ENCODE peak calls at places on chromosomes 7 and 10, in five cellular contexts. One of them, this sample, is unnamed.

GRCh38 chr7:28180364-28181147 is at the start of gene JAZF1:
- DNase-seq in H9: peak
- DNase-seq in CD8-positive, alpha-beta T cell: peak
- DNase-seq in GM06990: peak
- DNase-seq in colonic mucosa: peak
- DNase-seq in this sample: peak

GRCh38 chr7:135950972-135951371 is 26.2 kb downstream of the MTPN start:
- DNase-seq in H9: no peak
- DNase-seq in CD8-positive, alpha-beta T cell: no peak
- DNase-seq in GM06990: no peak
- DNase-seq in colonic mucosa: no peak
- DNase-seq in this sample: no peak

GRCh38 chr7:151113344-151114150 is 27.3 kb downstream of the AGAP3 start:
- DNase-seq in H9: peak
- DNase-seq in CD8-positive, alpha-beta T cell: no peak
- DNase-seq in GM06990: no peak
- DNase-seq in colonic mucosa: no peak
- DNase-seq in this sample: no peak

GRCh38 chr7:93817561-93817960 is 73.0 kb downstream of the TFPI2 start:
- DNase-seq in H9: no peak
- DNase-seq in CD8-positive, alpha-beta T cell: no peak
- DNase-seq in GM06990: no peak
- DNase-seq in colonic mucosa: no peak
- DNase-seq in this sample: no peak

GRCh38 chr7:98276241-98276761 is 5.2 kb upstream of the BRI3 start:
- DNase-seq in H9: no peak
- DNase-seq in CD8-positive, alpha-beta T cell: no peak
- DNase-seq in GM06990: no peak
- DNase-seq in colonic mucosa: peak
- DNase-seq in this sample: no peak

GRCh38 chr10:132666733-132667612 is 119.0 kb downstream of the NKX6-2 start:
- DNase-seq in H9: no peak
- DNase-seq in CD8-positive, alpha-beta T cell: no peak
- DNase-seq in GM06990: no peak
- DNase-seq in colonic mucosa: no peak
- DNase-seq in this sample: no peak

GRCh38 chr7:15462721-15463389 is 99.0 kb downstream of the AGMO start:
- DNase-seq in H9: no peak
- DNase-seq in CD8-positive, alpha-beta T cell: no peak
- DNase-seq in GM06990: no peak
- DNase-seq in colonic mucosa: no peak
- DNase-seq in this sample: no peak

GRCh38 chr10:58651040-58651439 is 138.4 kb downstream of the BICC1 start:
- DNase-seq in H9: no peak
- DNase-seq in CD8-positive, alpha-beta T cell: no peak
- DNase-seq in GM06990: no peak
- DNase-seq in colonic mucosa: no peak
- DNase-seq in this sample: no peak

GRCh38 chr10:48896756-48897437 is 42.7 kb downstream of the LRRC18 start:
- DNase-seq in H9: no peak
- DNase-seq in CD8-positive, alpha-beta T cell: no peak
- DNase-seq in GM06990: no peak
- DNase-seq in colonic mucosa: no peak
- DNase-seq in this sample: no peak

GRCh38 chr7:114921636-114922150 is at the start of gene MDFIC:
- DNase-seq in H9: peak
- DNase-seq in CD8-positive, alpha-beta T cell: no peak
- DNase-seq in GM06990: no peak
- DNase-seq in colonic mucosa: peak
- DNase-seq in this sample: no peak

GRCh38 chr7:92813390-92814024 is 22.9 kb downstream of the CDK6 start:
- DNase-seq in H9: no peak
- DNase-seq in CD8-positive, alpha-beta T cell: no peak
- DNase-seq in GM06990: peak
- DNase-seq in colonic mucosa: no peak
- DNase-seq in this sample: no peak

GRCh38 chr10:61750943-61751471 is 88.3 kb downstream of the CABCOCO1 start:
- DNase-seq in H9: peak
- DNase-seq in CD8-positive, alpha-beta T cell: peak
- DNase-seq in GM06990: peak
- DNase-seq in colonic mucosa: peak
- DNase-seq in this sample: peak

GRCh38 chr10:116673866-116674265 is 53.1 kb downstream of the PNLIPRP2 start:
- DNase-seq in H9: no peak
- DNase-seq in CD8-positive, alpha-beta T cell: no peak
- DNase-seq in GM06990: no peak
- DNase-seq in colonic mucosa: no peak
- DNase-seq in this sample: no peak

GRCh38 chr10:75070478-75071163 is 40.8 kb upstream of the SAMD8 start:
- DNase-seq in H9: no peak
- DNase-seq in CD8-positive, alpha-beta T cell: no peak
- DNase-seq in GM06990: no peak
- DNase-seq in colonic mucosa: no peak
- DNase-seq in this sample: no peak

GRCh38 chr10:2948127-2948854 is 119.1 kb upstream of the PFKP start:
- DNase-seq in H9: no peak
- DNase-seq in CD8-positive, alpha-beta T cell: no peak
- DNase-seq in GM06990: no peak
- DNase-seq in colonic mucosa: no peak
- DNase-seq in this sample: no peak

GRCh38 chr10:74825033-74825370 is 1.4 kb upstream of the KAT6B start:
- DNase-seq in H9: peak
- DNase-seq in CD8-positive, alpha-beta T cell: no peak
- DNase-seq in GM06990: peak
- DNase-seq in colonic mucosa: peak
- DNase-seq in this sample: no peak

GRCh38 chr10:34397324-34397723 is 417.8 kb downstream of the PARD3 start:
- DNase-seq in H9: no peak
- DNase-seq in CD8-positive, alpha-beta T cell: no peak
- DNase-seq in GM06990: no peak
- DNase-seq in colonic mucosa: no peak
- DNase-seq in this sample: no peak

GRCh38 chr7:10536561-10536960 is 437.1 kb upstream of the PHF14 start:
- DNase-seq in H9: no peak
- DNase-seq in CD8-positive, alpha-beta T cell: no peak
- DNase-seq in GM06990: no peak
- DNase-seq in colonic mucosa: no peak
- DNase-seq in this sample: no peak

GRCh38 chr10:80530816-80531215 is 6.9 kb upstream of the SH2D4B start:
- DNase-seq in H9: no peak
- DNase-seq in CD8-positive, alpha-beta T cell: no peak
- DNase-seq in GM06990: no peak
- DNase-seq in colonic mucosa: no peak
- DNase-seq in this sample: no peak

GRCh38 chr7:45985902-45986301 is 64.8 kb upstream of the IGFBP3 start:
- DNase-seq in H9: no peak
- DNase-seq in CD8-positive, alpha-beta T cell: no peak
- DNase-seq in GM06990: no peak
- DNase-seq in colonic mucosa: no peak
- DNase-seq in this sample: no peak

GRCh38 chr10:125514206-125515162 is 168.5 kb downstream of the TEX36 start:
- DNase-seq in H9: no peak
- DNase-seq in CD8-positive, alpha-beta T cell: no peak
- DNase-seq in GM06990: no peak
- DNase-seq in colonic mucosa: no peak
- DNase-seq in this sample: no peak

DNA sequence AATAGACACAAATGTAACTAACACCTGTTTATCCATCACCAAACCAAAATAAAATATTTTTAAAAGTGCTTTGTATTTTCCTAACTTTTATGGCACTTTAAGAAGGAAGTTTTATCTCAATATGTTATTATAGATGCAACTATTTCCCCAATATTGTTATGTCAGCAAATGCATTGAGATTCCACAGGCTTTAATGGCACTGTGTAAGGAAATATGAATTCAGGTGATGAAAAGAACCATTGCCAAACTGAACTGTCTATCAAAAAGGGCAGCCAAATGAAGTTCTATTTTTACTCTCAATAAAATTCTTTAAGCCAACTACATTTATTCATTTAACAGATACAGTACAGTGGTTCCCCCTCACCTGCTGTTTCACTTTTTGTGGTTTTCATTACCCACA is 67.2 kb upstream of the OIT3 start:
- DNase-seq in H9: no peak
- DNase-seq in CD8-positive, alpha-beta T cell: no peak
- DNase-seq in GM06990: no peak
- DNase-seq in colonic mucosa: no peak
- DNase-seq in this sample: no peak
- TF ChIP-seq CTCF in H9: no peak
- TF ChIP-seq CTCF in CD8-positive, alpha-beta T cell: no peak
- TF ChIP-seq CTCF in GM06990: no peak
- TF ChIP-seq CTCF in colonic mucosa: no peak
- TF ChIP-seq CTCF in this sample: no peak

GRCh38 chr7:18666107-18666728 is 170.7 kb downstream of the HDAC9 start:
- DNase-seq in H9: peak
- DNase-seq in CD8-positive, alpha-beta T cell: peak
- DNase-seq in GM06990: peak
- DNase-seq in colonic mucosa: peak
- DNase-seq in this sample: peak
- TF ChIP-seq CTCF in H9: peak
- TF ChIP-seq CTCF in CD8-positive, alpha-beta T cell: peak
- TF ChIP-seq CTCF in GM06990: peak
- TF ChIP-seq CTCF in colonic mucosa: peak
- TF ChIP-seq CTCF in this sample: peak

DNA sequence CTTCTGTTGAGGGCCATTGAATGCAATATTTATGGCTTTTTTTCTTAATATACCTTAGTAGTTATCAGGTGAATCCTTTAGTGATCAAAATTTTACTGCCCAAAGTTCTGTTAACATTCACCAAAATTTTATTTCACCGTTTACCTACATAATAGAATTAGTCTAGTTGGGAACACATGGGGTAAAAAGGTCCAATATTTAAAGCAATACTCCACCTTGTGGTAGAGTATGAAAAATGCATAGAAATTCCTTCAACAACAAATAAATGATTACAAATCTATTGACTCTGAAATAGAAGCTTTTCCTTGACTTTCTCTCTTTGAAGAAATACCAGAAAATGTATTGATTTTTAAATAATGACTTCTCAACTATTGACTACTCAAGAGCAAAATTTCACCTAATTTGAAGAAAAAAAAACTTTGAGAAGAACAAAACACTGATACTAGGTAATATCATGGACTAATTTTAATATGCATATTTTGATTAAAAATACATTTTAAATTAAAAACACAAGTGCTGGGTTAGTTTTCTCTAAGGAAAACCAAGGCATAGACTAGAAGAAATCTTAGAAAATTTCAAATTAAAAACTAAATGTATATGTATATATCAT is 43.3 kb downstream of the POLR1F start:
- DNase-seq in H9: no peak
- DNase-seq in CD8-positive, alpha-beta T cell: no peak
- DNase-seq in GM06990: no peak
- DNase-seq in colonic mucosa: no peak
- DNase-seq in this sample: no peak
- TF ChIP-seq CTCF in H9: peak
- TF ChIP-seq CTCF in CD8-positive, alpha-beta T cell: peak
- TF ChIP-seq CTCF in GM06990: peak
- TF ChIP-seq CTCF in colonic mucosa: peak
- TF ChIP-seq CTCF in this sample: peak

DNA sequence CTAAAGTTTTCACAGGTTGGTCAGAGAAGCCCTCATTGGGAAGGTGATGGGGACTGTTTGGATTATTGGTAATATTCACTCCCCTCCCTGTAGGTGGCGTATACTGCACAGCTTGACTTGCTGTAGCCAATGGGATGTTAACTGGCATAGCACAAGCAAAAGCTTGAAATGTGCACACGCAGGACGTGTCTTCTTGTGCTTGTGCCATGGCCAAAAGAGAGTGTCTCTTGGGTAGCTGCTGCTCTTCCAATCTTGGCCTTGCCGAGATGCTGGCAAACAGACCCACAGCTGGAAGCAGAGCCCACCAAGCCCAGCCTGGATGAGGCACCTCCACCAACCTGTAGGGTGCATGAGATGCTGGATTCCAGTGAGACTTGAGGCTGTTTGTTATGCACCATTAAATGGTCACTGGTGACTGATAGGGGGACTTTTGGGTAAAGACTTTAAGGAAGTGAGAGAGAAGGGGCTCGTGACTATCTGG is 266.0 kb downstream of the GRID1 start:
- DNase-seq in H9: peak
- DNase-seq in CD8-positive, alpha-beta T cell: no peak
- DNase-seq in GM06990: no peak
- DNase-seq in colonic mucosa: no peak
- DNase-seq in this sample: peak
- TF ChIP-seq CTCF in H9: peak
- TF ChIP-seq CTCF in CD8-positive, alpha-beta T cell: no peak
- TF ChIP-seq CTCF in GM06990: peak
- TF ChIP-seq CTCF in colonic mucosa: peak
- TF ChIP-seq CTCF in this sample: peak

GRCh38 chr7:112749775-112750174 is 40.4 kb downstream of the TMEM168 start:
- DNase-seq in H9: no peak
- DNase-seq in CD8-positive, alpha-beta T cell: no peak
- DNase-seq in GM06990: no peak
- DNase-seq in colonic mucosa: no peak
- DNase-seq in this sample: no peak
- TF ChIP-seq CTCF in H9: peak
- TF ChIP-seq CTCF in CD8-positive, alpha-beta T cell: no peak
- TF ChIP-seq CTCF in GM06990: peak
- TF ChIP-seq CTCF in colonic mucosa: no peak
- TF ChIP-seq CTCF in this sample: no peak

GRCh38 chr7:2203551-2204300 is 29.0 kb downstream of the MAD1L1 start:
- DNase-seq in H9: no peak
- DNase-seq in CD8-positive, alpha-beta T cell: no peak
- DNase-seq in GM06990: no peak
- DNase-seq in colonic mucosa: no peak
- DNase-seq in this sample: no peak
- TF ChIP-seq CTCF in H9: no peak
- TF ChIP-seq CTCF in CD8-positive, alpha-beta T cell: no peak
- TF ChIP-seq CTCF in GM06990: no peak
- TF ChIP-seq CTCF in colonic mucosa: no peak
- TF ChIP-seq CTCF in this sample: no peak